ENCODE peak calls at places on chromosomes 11 and 22, in nine cellular contexts. One of them, this sample, is unnamed.

GRCh38 chr11:92413757-92414513 is 189.3 kb downstream of the FAT3 start:
- DNase-seq in OCI-LY7: no peak
- DNase-seq in mesenchymal stem cell: no peak
- DNase-seq in trophoblast cell: no peak
- DNase-seq in esophagus squamous epithelium: no peak
- DNase-seq in CD8-positive, alpha-beta memory T cell: no peak
- DNase-seq in brain microvascular endothelial cell: no peak
- DNase-seq in psoas muscle: no peak
- DNase-seq in HCT116: no peak
- DNase-seq in this sample: no peak

GRCh38 chr22:17283423-17283822 is 64.2 kb upstream of the ADA2 start:
- DNase-seq in OCI-LY7: no peak
- DNase-seq in mesenchymal stem cell: no peak
- DNase-seq in trophoblast cell: peak
- DNase-seq in esophagus squamous epithelium: no peak
- DNase-seq in CD8-positive, alpha-beta memory T cell: no peak
- DNase-seq in brain microvascular endothelial cell: no peak
- DNase-seq in psoas muscle: no peak
- DNase-seq in HCT116: no peak
- DNase-seq in this sample: no peak

GRCh38 chr11:370087-370941 is 1.0 kb downstream of the B4GALNT4 start:
- DNase-seq in OCI-LY7: no peak
- DNase-seq in mesenchymal stem cell: no peak
- DNase-seq in trophoblast cell: no peak
- DNase-seq in esophagus squamous epithelium: no peak
- DNase-seq in CD8-positive, alpha-beta memory T cell: no peak
- DNase-seq in brain microvascular endothelial cell: no peak
- DNase-seq in psoas muscle: no peak
- DNase-seq in HCT116: no peak
- DNase-seq in this sample: no peak

GRCh38 chr22:30332551-30332950 is 5.8 kb upstream of the TBC1D10A start:
- DNase-seq in OCI-LY7: no peak
- DNase-seq in mesenchymal stem cell: no peak
- DNase-seq in trophoblast cell: no peak
- DNase-seq in esophagus squamous epithelium: no peak
- DNase-seq in CD8-positive, alpha-beta memory T cell: no peak
- DNase-seq in brain microvascular endothelial cell: no peak
- DNase-seq in psoas muscle: no peak
- DNase-seq in HCT116: no peak
- DNase-seq in this sample: no peak

GRCh38 chr22:36236338-36237319 is 2.7 kb downstream of the APOL2 start:
- DNase-seq in OCI-LY7: no peak
- DNase-seq in mesenchymal stem cell: no peak
- DNase-seq in trophoblast cell: no peak
- DNase-seq in esophagus squamous epithelium: no peak
- DNase-seq in CD8-positive, alpha-beta memory T cell: no peak
- DNase-seq in brain microvascular endothelial cell: no peak
- DNase-seq in psoas muscle: no peak
- DNase-seq in HCT116: no peak
- DNase-seq in this sample: no peak

GRCh38 chr11:107043242-107043991 is 25.1 kb upstream of the GUCY1A2 start:
- DNase-seq in OCI-LY7: no peak
- DNase-seq in mesenchymal stem cell: peak
- DNase-seq in trophoblast cell: peak
- DNase-seq in esophagus squamous epithelium: no peak
- DNase-seq in CD8-positive, alpha-beta memory T cell: no peak
- DNase-seq in brain microvascular endothelial cell: peak
- DNase-seq in psoas muscle: no peak
- DNase-seq in HCT116: no peak
- DNase-seq in this sample: peak

GRCh38 chr22:46604306-46604690 is 15.9 kb upstream of the GRAMD4 start:
- DNase-seq in OCI-LY7: no peak
- DNase-seq in mesenchymal stem cell: peak
- DNase-seq in trophoblast cell: no peak
- DNase-seq in esophagus squamous epithelium: no peak
- DNase-seq in CD8-positive, alpha-beta memory T cell: peak
- DNase-seq in brain microvascular endothelial cell: peak
- DNase-seq in psoas muscle: peak
- DNase-seq in HCT116: no peak
- DNase-seq in this sample: peak

GRCh38 chr11:43810929-43811596 is 69.6 kb upstream of the ALKBH3 start:
- DNase-seq in OCI-LY7: no peak
- DNase-seq in mesenchymal stem cell: no peak
- DNase-seq in trophoblast cell: peak
- DNase-seq in esophagus squamous epithelium: no peak
- DNase-seq in CD8-positive, alpha-beta memory T cell: no peak
- DNase-seq in brain microvascular endothelial cell: no peak
- DNase-seq in psoas muscle: no peak
- DNase-seq in HCT116: no peak
- DNase-seq in this sample: no peak

GRCh38 chr11:3077174-3077839 is 20.1 kb upstream of the CARS1 start:
- DNase-seq in OCI-LY7: no peak
- DNase-seq in mesenchymal stem cell: no peak
- DNase-seq in trophoblast cell: no peak
- DNase-seq in esophagus squamous epithelium: no peak
- DNase-seq in CD8-positive, alpha-beta memory T cell: no peak
- DNase-seq in brain microvascular endothelial cell: no peak
- DNase-seq in psoas muscle: no peak
- DNase-seq in HCT116: no peak
- DNase-seq in this sample: no peak

GRCh38 chr22:37421468-37421877 is 5.8 kb downstream of the ELFN2 start:
- DNase-seq in OCI-LY7: no peak
- DNase-seq in mesenchymal stem cell: no peak
- DNase-seq in trophoblast cell: no peak
- DNase-seq in esophagus squamous epithelium: no peak
- DNase-seq in CD8-positive, alpha-beta memory T cell: no peak
- DNase-seq in brain microvascular endothelial cell: no peak
- DNase-seq in psoas muscle: no peak
- DNase-seq in HCT116: no peak
- DNase-seq in this sample: no peak

GRCh38 chr11:57239348-57239747 is 2.3 kb upstream of the APLNR start:
- DNase-seq in OCI-LY7: no peak
- DNase-seq in mesenchymal stem cell: no peak
- DNase-seq in trophoblast cell: no peak
- DNase-seq in esophagus squamous epithelium: no peak
- DNase-seq in CD8-positive, alpha-beta memory T cell: no peak
- DNase-seq in brain microvascular endothelial cell: no peak
- DNase-seq in psoas muscle: no peak
- DNase-seq in HCT116: no peak
- DNase-seq in this sample: no peak

GRCh38 chr11:43217856-43218255 is 93.9 kb upstream of the API5 start:
- DNase-seq in OCI-LY7: no peak
- DNase-seq in mesenchymal stem cell: no peak
- DNase-seq in trophoblast cell: no peak
- DNase-seq in esophagus squamous epithelium: no peak
- DNase-seq in CD8-positive, alpha-beta memory T cell: no peak
- DNase-seq in brain microvascular endothelial cell: no peak
- DNase-seq in psoas muscle: no peak
- DNase-seq in HCT116: no peak
- DNase-seq in this sample: no peak

GRCh38 chr22:23817146-23817545 is 21.7 kb downstream of the DERL3 start:
- DNase-seq in OCI-LY7: no peak
- DNase-seq in mesenchymal stem cell: no peak
- DNase-seq in trophoblast cell: peak
- DNase-seq in esophagus squamous epithelium: no peak
- DNase-seq in CD8-positive, alpha-beta memory T cell: no peak
- DNase-seq in brain microvascular endothelial cell: no peak
- DNase-seq in psoas muscle: no peak
- DNase-seq in HCT116: no peak
- DNase-seq in this sample: no peak
- H3K27ac ChIP-seq in OCI-LY7: no peak
- H3K27ac ChIP-seq in mesenchymal stem cell: no peak
- H3K27ac ChIP-seq in trophoblast cell: no peak
- H3K27ac ChIP-seq in esophagus squamous epithelium: no peak
- H3K27ac ChIP-seq in CD8-positive, alpha-beta memory T cell: no peak
- H3K27ac ChIP-seq in brain microvascular endothelial cell: no peak
- H3K27ac ChIP-seq in psoas muscle: no peak
- H3K27ac ChIP-seq in HCT116: no peak
- H3K27ac ChIP-seq in this sample: no peak

GRCh38 chr22:40829131-40829530 is 10.0 kb upstream of the SLC25A17 start:
- DNase-seq in OCI-LY7: no peak
- DNase-seq in mesenchymal stem cell: peak
- DNase-seq in trophoblast cell: no peak
- DNase-seq in esophagus squamous epithelium: no peak
- DNase-seq in CD8-positive, alpha-beta memory T cell: no peak
- DNase-seq in brain microvascular endothelial cell: no peak
- DNase-seq in psoas muscle: no peak
- DNase-seq in HCT116: no peak
- DNase-seq in this sample: no peak
- H3K27ac ChIP-seq in OCI-LY7: no peak
- H3K27ac ChIP-seq in mesenchymal stem cell: no peak
- H3K27ac ChIP-seq in trophoblast cell: no peak
- H3K27ac ChIP-seq in esophagus squamous epithelium: no peak
- H3K27ac ChIP-seq in CD8-positive, alpha-beta memory T cell: no peak
- H3K27ac ChIP-seq in brain microvascular endothelial cell: no peak
- H3K27ac ChIP-seq in psoas muscle: no peak
- H3K27ac ChIP-seq in HCT116: no peak
- H3K27ac ChIP-seq in this sample: no peak

DNA sequence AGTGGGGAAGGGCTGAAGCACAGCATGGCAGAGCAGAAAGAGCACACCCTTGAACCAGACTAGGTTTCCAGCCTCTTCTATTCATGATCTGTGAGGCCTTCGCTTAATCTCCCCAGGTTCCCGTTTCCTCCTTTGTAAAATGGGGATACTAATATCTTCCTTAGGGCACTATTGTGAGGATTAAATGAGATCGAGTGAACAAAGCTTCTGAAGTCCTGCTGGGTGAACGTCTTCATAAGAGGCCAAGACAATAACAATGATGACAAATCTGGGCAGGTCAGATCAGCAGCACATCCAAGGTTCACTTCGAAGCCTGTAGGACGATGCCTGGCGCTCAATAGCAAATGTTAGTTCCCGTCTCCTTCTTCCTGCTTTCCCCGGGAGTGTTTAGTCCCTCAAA is 38.6 kb upstream of the ZBED5 start:
- DNase-seq in OCI-LY7: no peak
- DNase-seq in mesenchymal stem cell: no peak
- DNase-seq in trophoblast cell: no peak
- DNase-seq in esophagus squamous epithelium: no peak
- DNase-seq in CD8-positive, alpha-beta memory T cell: no peak
- DNase-seq in brain microvascular endothelial cell: no peak
- DNase-seq in psoas muscle: no peak
- DNase-seq in HCT116: no peak
- DNase-seq in this sample: no peak
- H3K27ac ChIP-seq in OCI-LY7: no peak
- H3K27ac ChIP-seq in mesenchymal stem cell: no peak
- H3K27ac ChIP-seq in trophoblast cell: no peak
- H3K27ac ChIP-seq in esophagus squamous epithelium: peak
- H3K27ac ChIP-seq in CD8-positive, alpha-beta memory T cell: no peak
- H3K27ac ChIP-seq in brain microvascular endothelial cell: no peak
- H3K27ac ChIP-seq in psoas muscle: peak
- H3K27ac ChIP-seq in HCT116: no peak
- H3K27ac ChIP-seq in this sample: no peak

GRCh38 chr11:9571071-9571765 is 2.3 kb upstream of the WEE1 start:
- DNase-seq in OCI-LY7: peak
- DNase-seq in mesenchymal stem cell: peak
- DNase-seq in trophoblast cell: peak
- DNase-seq in esophagus squamous epithelium: no peak
- DNase-seq in CD8-positive, alpha-beta memory T cell: no peak
- DNase-seq in brain microvascular endothelial cell: no peak
- DNase-seq in psoas muscle: no peak
- DNase-seq in HCT116: no peak
- DNase-seq in this sample: no peak
- H3K27ac ChIP-seq in OCI-LY7: peak
- H3K27ac ChIP-seq in mesenchymal stem cell: no peak
- H3K27ac ChIP-seq in trophoblast cell: no peak
- H3K27ac ChIP-seq in esophagus squamous epithelium: peak
- H3K27ac ChIP-seq in CD8-positive, alpha-beta memory T cell: no peak
- H3K27ac ChIP-seq in brain microvascular endothelial cell: no peak
- H3K27ac ChIP-seq in psoas muscle: no peak
- H3K27ac ChIP-seq in HCT116: no peak
- H3K27ac ChIP-seq in this sample: peak

GRCh38 chr22:20510811-20511577 is 3.6 kb downstream of the MED15 start:
- DNase-seq in OCI-LY7: no peak
- DNase-seq in mesenchymal stem cell: no peak
- DNase-seq in trophoblast cell: peak
- DNase-seq in esophagus squamous epithelium: no peak
- DNase-seq in CD8-positive, alpha-beta memory T cell: no peak
- DNase-seq in brain microvascular endothelial cell: no peak
- DNase-seq in psoas muscle: no peak
- DNase-seq in HCT116: no peak
- DNase-seq in this sample: no peak
- H3K27ac ChIP-seq in OCI-LY7: no peak
- H3K27ac ChIP-seq in mesenchymal stem cell: peak
- H3K27ac ChIP-seq in trophoblast cell: no peak
- H3K27ac ChIP-seq in esophagus squamous epithelium: peak
- H3K27ac ChIP-seq in CD8-positive, alpha-beta memory T cell: no peak
- H3K27ac ChIP-seq in brain microvascular endothelial cell: peak
- H3K27ac ChIP-seq in psoas muscle: peak
- H3K27ac ChIP-seq in HCT116: no peak
- H3K27ac ChIP-seq in this sample: peak

GRCh38 chr22:23150762-23151161 is 5.5 kb downstream of the RAB36 start:
- DNase-seq in OCI-LY7: no peak
- DNase-seq in mesenchymal stem cell: no peak
- DNase-seq in trophoblast cell: peak
- DNase-seq in esophagus squamous epithelium: no peak
- DNase-seq in CD8-positive, alpha-beta memory T cell: no peak
- DNase-seq in brain microvascular endothelial cell: no peak
- DNase-seq in psoas muscle: no peak
- DNase-seq in HCT116: no peak
- DNase-seq in this sample: no peak
- H3K27ac ChIP-seq in OCI-LY7: no peak
- H3K27ac ChIP-seq in mesenchymal stem cell: no peak
- H3K27ac ChIP-seq in trophoblast cell: no peak
- H3K27ac ChIP-seq in esophagus squamous epithelium: no peak
- H3K27ac ChIP-seq in CD8-positive, alpha-beta memory T cell: no peak
- H3K27ac ChIP-seq in brain microvascular endothelial cell: no peak
- H3K27ac ChIP-seq in psoas muscle: no peak
- H3K27ac ChIP-seq in HCT116: no peak
- H3K27ac ChIP-seq in this sample: no peak

GRCh38 chr22:39311592-39312400 is 7.6 kb downstream of the RPL3 start:
- DNase-seq in OCI-LY7: no peak
- DNase-seq in mesenchymal stem cell: no peak
- DNase-seq in trophoblast cell: no peak
- DNase-seq in esophagus squamous epithelium: no peak
- DNase-seq in CD8-positive, alpha-beta memory T cell: no peak
- DNase-seq in brain microvascular endothelial cell: no peak
- DNase-seq in psoas muscle: no peak
- DNase-seq in HCT116: no peak
- DNase-seq in this sample: no peak
- H3K27ac ChIP-seq in OCI-LY7: no peak
- H3K27ac ChIP-seq in mesenchymal stem cell: peak
- H3K27ac ChIP-seq in trophoblast cell: no peak
- H3K27ac ChIP-seq in esophagus squamous epithelium: no peak
- H3K27ac ChIP-seq in CD8-positive, alpha-beta memory T cell: no peak
- H3K27ac ChIP-seq in brain microvascular endothelial cell: no peak
- H3K27ac ChIP-seq in psoas muscle: no peak
- H3K27ac ChIP-seq in HCT116: peak
- H3K27ac ChIP-seq in this sample: no peak

This sample was measured in SJSA1.